ENCODE peak calls at places on chromosomes 1 and 21, in six cellular contexts. Q is gastrocnemius medialis, Y is pancreas, H is K562, S is heart right ventricle, X is esophagus squamous epithelium. O is an unnamed sample.

GRCh38 chr1:196861429-196861828 is 26.4 kb upstream of the CFHR4 start:
- DNase-seq in H (no peak), Q (no peak), Y (no peak), X (no peak), S (no peak), O (no peak)

GRCh38 chr1:24186993-24187790 is at the start of gene IFNLR1:
- DNase-seq in Y (peak; percentile 85), H (peak; percentile 41), Q (peak; percentile 60), S (peak; percentile 47), X (no peak), O (peak; percentile 90)

GRCh38 chr1:151311589-151312331 is 15.5 kb downstream of the PI4KB start:
- DNase-seq in Q (peak; percentile 98), S (peak; percentile 33), H (peak; percentile 87), X (peak; percentile 19), Y (peak; percentile 45), O (no peak)

GRCh38 chr1:25744140-25744581 is 55.8 kb upstream of the SELENON start:
- DNase-seq in Q (peak; percentile 86), H (no peak), Y (peak; percentile 47), S (peak; percentile 68), X (no peak), O (no peak)

GRCh38 chr1:40532844-40533424 is 1.5 kb downstream of the ZNF684 start:
- DNase-seq in Y (no peak), Q (no peak), H (peak; percentile 53), S (no peak), X (no peak), O (peak; percentile 21)

GRCh38 chr21:45517249-45518065 is 24.8 kb downstream of the SLC19A1 start:
- DNase-seq in S (peak; percentile 10), Q (no peak), H (peak; percentile 50), X (no peak), Y (peak; percentile 17), O (peak; percentile 40)

GRCh38 chr1:79497193-79497773 is 490.8 kb upstream of the ADGRL4 start:
- DNase-seq in H (peak; percentile 24), Y (no peak), Q (no peak), X (no peak), S (no peak), O (no peak)

GRCh38 chr1:28058168-28058567 is 30.2 kb downstream of the EYA3 start:
- DNase-seq in H (no peak), X (no peak), Q (no peak), S (no peak), Y (no peak), O (no peak)

GRCh38 chr1:157961805-157962762 is 31.4 kb upstream of the KIRREL1 start:
- DNase-seq in Q (no peak), X (no peak), H (no peak), S (no peak), Y (no peak), O (no peak)

GRCh38 chr1:227174136-227174535 is 144.2 kb downstream of the CDC42BPA start:
- DNase-seq in Y (no peak), H (no peak), Q (no peak), S (no peak), X (no peak), O (no peak)

GRCh38 chr1:3277623-3278022 is 176.8 kb upstream of the ARHGEF16 start:
- DNase-seq in Q (no peak), Y (peak; percentile 5), H (no peak), S (peak; percentile 4), X (no peak), O (no peak)

GRCh38 chr1:156618853-156619581 is at the start of gene HAPLN2:
- DNase-seq in S (no peak), Q (no peak), X (no peak), Y (no peak), H (peak; percentile 40), O (no peak)

GRCh38 chr21:25952306-25952705 is 217.5 kb downstream of the GABPA start:
- DNase-seq in Q (no peak), H (no peak), S (no peak), X (no peak), Y (no peak), O (no peak)

GRCh38 chr21:46457801-46458314 is 833 bp upstream of the DIP2A start:
- DNase-seq in X (no peak), H (peak; percentile 78), Y (peak; percentile 49), Q (peak; percentile 50), S (peak; percentile 53), O (no peak)

GRCh38 chr1:76593614-76594013 is 273.7 kb upstream of the ST6GALNAC5 start:
- DNase-seq in H (no peak), X (no peak), Q (no peak), Y (no peak), S (no peak), O (no peak)

GRCh38 chr21:17440955-17441354 is 71.9 kb upstream of the CXADR start:
- DNase-seq in Q (no peak), Y (no peak), S (no peak), X (no peak), H (no peak), O (no peak)

GRCh38 chr1:225652726-225653462 is at the start of gene ENAH:
- DNase-seq in Y (peak; percentile 87), X (no peak), S (peak; percentile 87), Q (peak; percentile 82), H (peak; percentile 93), O (peak; percentile 15)

GRCh38 chr1:85596531-85596930 is 16.0 kb downstream of the CCN1 start:
- DNase-seq in Y (no peak), Q (no peak), S (no peak), H (no peak), X (no peak), O (no peak)

GRCh38 chr1:31934706-31935629 is 3.2 kb downstream of the PTP4A2 start:
- DNase-seq in H (no peak), S (no peak), X (no peak), Q (no peak), Y (no peak), O (no peak)

GRCh38 chr1:235919797-235920475 is 53.2 kb upstream of the LYST start:
- DNase-seq in Q (no peak), S (no peak), H (no peak), X (no peak), Y (no peak), O (no peak)

GRCh38 chr1:225460737-225461532 is 33.1 kb upstream of the LBR start:
- DNase-seq in S (no peak), Q (no peak), Y (no peak), X (no peak), H (no peak), O (no peak)

GRCh38 chr21:43797415-43797814 is 8.0 kb downstream of the RRP1 start:
- DNase-seq in S (no peak), H (no peak), Q (no peak), X (no peak), Y (no peak), O (no peak)
- H3K36me3 ChIP-seq in S (peaks cover 75% of the 10 kb centered on the region), H (peaks cover 100% of the 10 kb centered on the region), Q (peaks cover 98% of the 10 kb centered on the region), X (peaks cover 54% of the 10 kb centered on the region), Y (peaks cover 6% of the 10 kb centered on the region), O (peaks cover 57% of the 10 kb centered on the region)

DNA sequence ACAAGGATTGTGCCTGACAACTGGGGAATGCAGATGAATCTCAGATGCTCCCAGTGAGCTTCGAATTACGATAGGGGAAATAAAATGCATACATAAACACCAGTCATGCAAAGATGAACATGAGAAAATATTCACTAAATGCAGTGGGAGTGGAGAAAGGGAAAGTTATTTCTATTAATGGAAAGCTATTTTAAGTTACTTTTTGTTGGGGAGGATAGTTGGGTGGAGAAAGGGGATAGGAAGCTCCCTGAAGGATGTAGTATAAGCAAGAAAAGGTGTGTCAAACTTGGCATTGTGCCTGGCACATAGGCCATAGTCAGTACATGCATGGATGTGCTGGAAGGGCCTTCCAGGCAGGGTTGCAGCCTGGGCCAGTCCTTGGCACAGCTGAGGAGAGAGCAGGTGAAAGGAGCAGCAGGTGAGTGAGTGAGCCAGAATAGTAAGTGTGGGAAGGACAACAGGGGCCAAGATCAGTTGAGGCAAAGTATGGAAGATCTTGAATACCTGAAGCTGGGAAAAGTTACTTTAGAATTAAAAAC is 57.7 kb upstream of the PGD start:
- DNase-seq in Y (no peak), Q (no peak), H (no peak), X (no peak), S (no peak), O (no peak)
- H3K27me3 ChIP-seq in Y (no peaks in the 10 kb centered on the region), Q (no peaks in the 10 kb centered on the region), H (no peaks in the 10 kb centered on the region), X (no peaks in the 10 kb centered on the region), S (no peaks in the 10 kb centered on the region), O (no peaks in the 10 kb centered on the region)

GRCh38 chr1:53176452-53177344 is 19.9 kb upstream of the CPT2 start:
- DNase-seq in X (no peak), S (peak; percentile 50), Q (no peak), Y (peak; percentile 45), H (no peak), O (no peak)

GRCh38 chr1:53175302-53175913 is 21.2 kb upstream of the CPT2 start:
- DNase-seq in X (no peak), H (no peak), Y (peak; percentile 37), Q (no peak), S (no peak), O (no peak)

DNA sequence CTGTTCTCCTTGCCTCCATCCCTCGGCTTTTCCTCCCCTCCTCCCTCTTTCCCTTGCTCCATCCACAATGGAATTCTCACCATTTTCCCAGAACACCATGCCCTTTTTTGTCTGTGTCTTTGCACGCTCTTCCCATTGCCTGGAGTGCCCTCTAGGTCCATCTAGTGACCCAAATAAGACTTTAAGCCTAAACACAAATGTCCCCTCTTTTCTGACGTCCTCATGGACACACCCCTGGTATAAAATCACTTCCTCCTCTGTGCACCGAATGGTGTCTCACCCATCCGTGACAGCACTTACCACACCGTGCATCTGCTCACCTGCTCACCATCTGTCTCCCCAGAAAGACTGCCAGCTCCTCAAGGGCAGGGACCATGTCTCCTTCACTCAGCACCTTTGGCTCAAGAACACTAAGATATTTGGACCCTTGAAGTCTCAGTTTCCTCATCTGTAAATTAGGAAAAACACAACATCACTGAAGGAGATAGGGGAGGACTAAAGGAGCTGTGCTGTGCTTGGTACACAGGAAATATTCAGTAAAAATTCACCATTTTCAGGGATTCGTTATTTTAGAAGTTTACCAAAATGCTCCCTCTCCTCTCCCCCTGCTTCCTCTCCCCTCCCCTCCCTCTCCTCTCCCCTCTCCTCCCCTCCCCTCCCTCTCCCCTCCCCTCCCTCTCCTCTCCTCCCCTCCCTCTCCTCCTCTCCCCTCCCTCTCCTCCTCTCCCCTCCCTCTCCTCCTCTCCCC is 23.7 kb upstream of the CPT2 start:
- DNase-seq in S (no peak), X (no peak), Q (no peak), Y (no peak), H (no peak), O (no peak)
- TF ChIP-seq CTCF in S (no peak), X (no peak), Q (no peak), Y (no peak), H (peak; percentile 54), O (no peak)

DNA sequence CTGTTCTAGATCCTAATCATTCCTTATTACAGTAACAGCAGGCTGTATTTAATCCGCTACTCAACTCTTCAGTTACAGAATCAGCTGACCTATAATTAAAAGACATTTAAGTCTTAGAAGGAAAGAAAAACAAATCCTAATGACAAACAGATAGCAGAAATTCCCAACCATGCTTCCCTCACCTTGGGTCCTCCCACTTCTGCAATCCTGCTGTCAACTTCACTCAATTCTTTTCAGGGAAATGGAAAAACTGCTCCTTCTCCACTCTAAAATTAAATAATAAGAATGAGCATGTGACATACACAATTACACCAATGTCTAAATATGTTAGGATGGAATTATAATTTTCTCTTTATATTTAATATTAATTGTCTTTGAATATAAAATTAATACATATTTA is 182.6 kb upstream of the LYPLAL1 start:
- DNase-seq in Y (no peak), X (no peak), Q (no peak), H (no peak), S (no peak), O (no peak)
- H3K36me3 ChIP-seq in Y (no peaks in the 10 kb centered on the region), X (no peaks in the 10 kb centered on the region), Q (no peaks in the 10 kb centered on the region), H (no peaks in the 10 kb centered on the region), S (no peaks in the 10 kb centered on the region), O (no peaks in the 10 kb centered on the region)

O was measured in GM06990.